ENCODE peak calls at places on chromosomes 5 and 9, in six cellular contexts. One of them, this sample, is unnamed.

GRCh38 chr5:100644776-100645175 is 109.6 kb downstream of the FAM174A start:
- DNase-seq in H1: no peak
- DNase-seq in IMR-90: no peak
- DNase-seq in neuronal stem cell: no peak
- DNase-seq in mesendoderm: peak
- DNase-seq in mesenchymal stem cell: no peak
- DNase-seq in this sample: peak

GRCh38 chr5:155767480-155767879 is 559.5 kb upstream of the SGCD start:
- DNase-seq in H1: no peak
- DNase-seq in IMR-90: no peak
- DNase-seq in neuronal stem cell: no peak
- DNase-seq in mesendoderm: no peak
- DNase-seq in mesenchymal stem cell: no peak
- DNase-seq in this sample: no peak

GRCh38 chr5:72018158-72018803 is 89.0 kb upstream of the MAP1B start:
- DNase-seq in H1: peak
- DNase-seq in IMR-90: peak
- DNase-seq in neuronal stem cell: no peak
- DNase-seq in mesendoderm: peak
- DNase-seq in mesenchymal stem cell: peak
- DNase-seq in this sample: peak

GRCh38 chr5:107604990-107605389 is 65.7 kb downstream of the EFNA5 start:
- DNase-seq in H1: no peak
- DNase-seq in IMR-90: peak
- DNase-seq in neuronal stem cell: no peak
- DNase-seq in mesendoderm: no peak
- DNase-seq in mesenchymal stem cell: peak
- DNase-seq in this sample: no peak

GRCh38 chr5:177035982-177036381 is 13.5 kb downstream of the ZNF346 start:
- DNase-seq in H1: peak
- DNase-seq in IMR-90: no peak
- DNase-seq in neuronal stem cell: no peak
- DNase-seq in mesendoderm: peak
- DNase-seq in mesenchymal stem cell: no peak
- DNase-seq in this sample: no peak

GRCh38 chr5:43193171-43193951 is 1.3 kb downstream of the NIM1K start:
- DNase-seq in H1: no peak
- DNase-seq in IMR-90: peak
- DNase-seq in neuronal stem cell: peak
- DNase-seq in mesendoderm: peak
- DNase-seq in mesenchymal stem cell: peak
- DNase-seq in this sample: peak

GRCh38 chr5:40033411-40033810 is 608.6 kb upstream of the DAB2 start:
- DNase-seq in H1: no peak
- DNase-seq in IMR-90: no peak
- DNase-seq in neuronal stem cell: no peak
- DNase-seq in mesendoderm: no peak
- DNase-seq in mesenchymal stem cell: no peak
- DNase-seq in this sample: no peak

GRCh38 chr9:14322211-14323082 is 8.5 kb upstream of the NFIB start:
- DNase-seq in H1: peak
- DNase-seq in IMR-90: peak
- DNase-seq in neuronal stem cell: peak
- DNase-seq in mesendoderm: peak
- DNase-seq in mesenchymal stem cell: peak
- DNase-seq in this sample: peak

GRCh38 chr9:114177423-114178064 is 22.2 kb downstream of the COL27A1 start:
- DNase-seq in H1: no peak
- DNase-seq in IMR-90: peak
- DNase-seq in neuronal stem cell: no peak
- DNase-seq in mesendoderm: no peak
- DNase-seq in mesenchymal stem cell: peak
- DNase-seq in this sample: peak

GRCh38 chr9:129185991-129186390 is 7.9 kb upstream of the IER5L start:
- DNase-seq in H1: no peak
- DNase-seq in IMR-90: peak
- DNase-seq in neuronal stem cell: no peak
- DNase-seq in mesendoderm: no peak
- DNase-seq in mesenchymal stem cell: peak
- DNase-seq in this sample: peak

GRCh38 chr5:37825334-37825915 is 14.4 kb downstream of the GDNF start:
- DNase-seq in H1: no peak
- DNase-seq in IMR-90: no peak
- DNase-seq in neuronal stem cell: no peak
- DNase-seq in mesendoderm: no peak
- DNase-seq in mesenchymal stem cell: no peak
- DNase-seq in this sample: no peak

GRCh38 chr5:109560554-109560953 is 129.2 kb upstream of the MAN2A1 start:
- DNase-seq in H1: no peak
- DNase-seq in IMR-90: no peak
- DNase-seq in neuronal stem cell: no peak
- DNase-seq in mesendoderm: no peak
- DNase-seq in mesenchymal stem cell: no peak
- DNase-seq in this sample: no peak

GRCh38 chr5:78644741-78645300 is 3.8 kb downstream of the LHFPL2 start:
- DNase-seq in H1: no peak
- DNase-seq in IMR-90: peak
- DNase-seq in neuronal stem cell: no peak
- DNase-seq in mesendoderm: no peak
- DNase-seq in mesenchymal stem cell: no peak
- DNase-seq in this sample: no peak

GRCh38 chr5:101904736-101905135 is 391.3 kb downstream of the SLCO4C1 start:
- DNase-seq in H1: no peak
- DNase-seq in IMR-90: no peak
- DNase-seq in neuronal stem cell: no peak
- DNase-seq in mesendoderm: no peak
- DNase-seq in mesenchymal stem cell: peak
- DNase-seq in this sample: no peak

GRCh38 chr5:118999696-119000095 is 11.3 kb upstream of the DTWD2 start:
- DNase-seq in H1: no peak
- DNase-seq in IMR-90: no peak
- DNase-seq in neuronal stem cell: no peak
- DNase-seq in mesendoderm: no peak
- DNase-seq in mesenchymal stem cell: no peak
- DNase-seq in this sample: no peak

GRCh38 chr5:4700082-4700481 is 440.0 kb upstream of the ADAMTS16 start:
- DNase-seq in H1: peak
- DNase-seq in IMR-90: no peak
- DNase-seq in neuronal stem cell: peak
- DNase-seq in mesendoderm: peak
- DNase-seq in mesenchymal stem cell: no peak
- DNase-seq in this sample: peak

GRCh38 chr9:136342191-136343120 is 15.1 kb downstream of the GPSM1 start:
- DNase-seq in H1: peak
- DNase-seq in IMR-90: peak
- DNase-seq in neuronal stem cell: peak
- DNase-seq in mesendoderm: peak
- DNase-seq in mesenchymal stem cell: peak
- DNase-seq in this sample: peak

GRCh38 chr9:109355564-109356297 is 34.9 kb upstream of the EPB41L4B start:
- DNase-seq in H1: no peak
- DNase-seq in IMR-90: no peak
- DNase-seq in neuronal stem cell: no peak
- DNase-seq in mesendoderm: no peak
- DNase-seq in mesenchymal stem cell: no peak
- DNase-seq in this sample: peak

GRCh38 chr9:111094433-111095421 is 56.5 kb upstream of the LPAR1 start:
- DNase-seq in H1: no peak
- DNase-seq in IMR-90: peak
- DNase-seq in neuronal stem cell: no peak
- DNase-seq in mesendoderm: no peak
- DNase-seq in mesenchymal stem cell: peak
- DNase-seq in this sample: peak

GRCh38 chr5:75236322-75237316 is at the start of gene ANKRD31:
- DNase-seq in H1: peak
- DNase-seq in IMR-90: peak
- DNase-seq in neuronal stem cell: peak
- DNase-seq in mesendoderm: peak
- DNase-seq in mesenchymal stem cell: peak
- DNase-seq in this sample: peak

GRCh38 chr9:75855509-75855908 is 35.0 kb upstream of the PCSK5 start:
- DNase-seq in H1: no peak
- DNase-seq in IMR-90: peak
- DNase-seq in neuronal stem cell: no peak
- DNase-seq in mesendoderm: peak
- DNase-seq in mesenchymal stem cell: peak
- DNase-seq in this sample: peak

GRCh38 chr9:110256142-110256391 is 240 bp downstream of the TXN start:
- DNase-seq in H1: no peak
- DNase-seq in IMR-90: no peak
- DNase-seq in neuronal stem cell: no peak
- DNase-seq in mesendoderm: no peak
- DNase-seq in mesenchymal stem cell: no peak
- DNase-seq in this sample: no peak

GRCh38 chr5:174692982-174693422 is 31.4 kb upstream of the MSX2 start:
- DNase-seq in H1: peak
- DNase-seq in IMR-90: no peak
- DNase-seq in neuronal stem cell: peak
- DNase-seq in mesendoderm: peak
- DNase-seq in mesenchymal stem cell: no peak
- DNase-seq in this sample: no peak

GRCh38 chr9:91884746-91885687 is 65.0 kb downstream of the ROR2 start:
- DNase-seq in H1: peak
- DNase-seq in IMR-90: peak
- DNase-seq in neuronal stem cell: peak
- DNase-seq in mesendoderm: peak
- DNase-seq in mesenchymal stem cell: no peak
- DNase-seq in this sample: no peak
- H2BK120ac ChIP-seq in H1: no peak
- H2BK120ac ChIP-seq in IMR-90: peak
- H2BK120ac ChIP-seq in neuronal stem cell: peak
- H2BK120ac ChIP-seq in mesendoderm: no peak
- H2BK120ac ChIP-seq in mesenchymal stem cell: no peak
- H2BK120ac ChIP-seq in this sample: no peak

GRCh38 chr5:173090626-173091025 is 34.5 kb downstream of the CREBRF start:
- DNase-seq in H1: no peak
- DNase-seq in IMR-90: no peak
- DNase-seq in neuronal stem cell: no peak
- DNase-seq in mesendoderm: no peak
- DNase-seq in mesenchymal stem cell: no peak
- DNase-seq in this sample: no peak

GRCh38 chr5:173091981-173092380 is 35.8 kb downstream of the CREBRF start:
- DNase-seq in H1: no peak
- DNase-seq in IMR-90: no peak
- DNase-seq in neuronal stem cell: no peak
- DNase-seq in mesendoderm: no peak
- DNase-seq in mesenchymal stem cell: no peak
- DNase-seq in this sample: no peak

GRCh38 chr5:173089581-173089980 is 33.4 kb downstream of the CREBRF start:
- DNase-seq in H1: no peak
- DNase-seq in IMR-90: no peak
- DNase-seq in neuronal stem cell: no peak
- DNase-seq in mesendoderm: no peak
- DNase-seq in mesenchymal stem cell: no peak
- DNase-seq in this sample: no peak

GRCh38 chr5:173093597-173093996 is 37.4 kb downstream of the CREBRF start:
- DNase-seq in H1: no peak
- DNase-seq in IMR-90: no peak
- DNase-seq in neuronal stem cell: no peak
- DNase-seq in mesendoderm: no peak
- DNase-seq in mesenchymal stem cell: no peak
- DNase-seq in this sample: no peak

DNA sequence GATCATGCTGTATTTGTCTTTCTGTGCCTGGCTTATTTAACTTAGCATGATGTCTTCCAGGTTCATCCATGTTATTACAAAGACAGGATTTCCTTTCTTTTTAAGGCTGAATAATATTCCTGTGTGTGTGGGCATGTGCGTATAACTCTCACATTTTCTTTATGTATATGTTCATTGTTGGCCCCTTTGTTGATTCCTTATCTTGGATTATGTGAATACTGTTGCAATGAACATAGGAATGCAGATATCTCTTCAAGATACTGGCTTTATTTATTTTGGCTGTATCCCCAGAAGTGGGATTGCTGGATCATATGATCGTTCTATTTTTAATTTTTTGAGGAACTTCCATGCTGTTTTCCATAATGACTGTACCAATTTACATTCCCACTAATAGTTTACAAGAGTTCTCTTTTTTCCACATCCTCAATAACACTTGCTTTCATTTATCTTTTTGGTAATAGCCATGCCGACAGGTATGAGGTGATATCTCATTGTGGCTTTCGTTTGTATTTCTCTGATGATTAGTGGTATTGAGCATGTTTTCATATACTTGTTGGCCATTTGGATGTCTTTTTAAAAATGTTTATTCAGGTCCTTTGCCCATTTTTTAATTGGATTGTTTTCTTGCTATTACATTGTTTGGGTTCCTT is 38.0 kb downstream of the CREBRF start:
- DNase-seq in H1: no peak
- DNase-seq in IMR-90: peak
- DNase-seq in neuronal stem cell: no peak
- DNase-seq in mesendoderm: no peak
- DNase-seq in mesenchymal stem cell: peak
- DNase-seq in this sample: no peak
- H3K4me3 ChIP-seq in H1: no peak
- H3K4me3 ChIP-seq in IMR-90: no peak
- H3K4me3 ChIP-seq in neuronal stem cell: no peak
- H3K4me3 ChIP-seq in mesendoderm: no peak
- H3K4me3 ChIP-seq in mesenchymal stem cell: peak
- H3K4me3 ChIP-seq in this sample: no peak

GRCh38 chr5:172714491-172715420 is 56.2 kb downstream of the DUSP1 start:
- DNase-seq in H1: peak
- DNase-seq in IMR-90: peak
- DNase-seq in neuronal stem cell: peak
- DNase-seq in mesendoderm: peak
- DNase-seq in mesenchymal stem cell: peak
- DNase-seq in this sample: peak
- H3K4me2 ChIP-seq in H1: no peak
- H3K4me2 ChIP-seq in IMR-90: no peak
- H3K4me2 ChIP-seq in neuronal stem cell: no peak
- H3K4me2 ChIP-seq in mesendoderm: no peak
- H3K4me2 ChIP-seq in mesenchymal stem cell: no peak
- H3K4me2 ChIP-seq in this sample: peak

GRCh38 chr9:133247632-133248031 is 27.4 kb downstream of the ABO start:
- DNase-seq in H1: no peak
- DNase-seq in IMR-90: no peak
- DNase-seq in neuronal stem cell: no peak
- DNase-seq in mesendoderm: no peak
- DNase-seq in mesenchymal stem cell: no peak
- DNase-seq in this sample: no peak
- H2BK120ac ChIP-seq in H1: no peak
- H2BK120ac ChIP-seq in IMR-90: no peak
- H2BK120ac ChIP-seq in neuronal stem cell: peak
- H2BK120ac ChIP-seq in mesendoderm: no peak
- H2BK120ac ChIP-seq in mesenchymal stem cell: no peak
- H2BK120ac ChIP-seq in this sample: no peak

This sample was measured in trophoblast cell.